ENCODE peak calls at places on chromosome 2, in eight cellular contexts. One of them, this sample, is unnamed.

GRCh38 chr2:18752667-18753422 is 163.5 kb upstream of the NT5C1B start:
- DNase-seq in foreskin fibroblast: peak; percentile 10
- DNase-seq in GM19239: no peak
- DNase-seq in heart left ventricle: no peak
- DNase-seq in iris pigment epithelial cell: no peak
- DNase-seq in colonic mucosa: no peak
- DNase-seq in NCI-H1092 treated with DMSO at 0.1 percent for 48 hours: no peak
- DNase-seq in esophagus squamous epithelium: no peak
- DNase-seq in this sample: no peak

GRCh38 chr2:142863485-142863921 is 14.0 kb upstream of the KYNU start:
- DNase-seq in iris pigment epithelial cell: peak; percentile 92
- DNase-seq in colonic mucosa: no peak
- DNase-seq in NCI-H1092 treated with DMSO at 0.1 percent for 48 hours: no peak
- DNase-seq in heart left ventricle: no peak
- DNase-seq in foreskin fibroblast: peak; percentile 58
- DNase-seq in esophagus squamous epithelium: no peak
- DNase-seq in GM19239: no peak
- DNase-seq in this sample: no peak

GRCh38 chr2:111918383-111918806 is 20.0 kb downstream of the MERTK start:
- DNase-seq in colonic mucosa: no peak
- DNase-seq in GM19239: no peak
- DNase-seq in esophagus squamous epithelium: no peak
- DNase-seq in heart left ventricle: no peak
- DNase-seq in NCI-H1092 treated with DMSO at 0.1 percent for 48 hours: no peak
- DNase-seq in iris pigment epithelial cell: peak; percentile 89
- DNase-seq in foreskin fibroblast: peak; percentile 95
- DNase-seq in this sample: no peak

GRCh38 chr2:239790313-239790712 is 234.8 kb downstream of the NDUFA10 start:
- DNase-seq in colonic mucosa: no peak
- DNase-seq in NCI-H1092 treated with DMSO at 0.1 percent for 48 hours: no peak
- DNase-seq in esophagus squamous epithelium: no peak
- DNase-seq in heart left ventricle: no peak
- DNase-seq in iris pigment epithelial cell: no peak
- DNase-seq in foreskin fibroblast: no peak
- DNase-seq in GM19239: no peak
- DNase-seq in this sample: no peak

GRCh38 chr2:46174559-46175170 is 122.5 kb upstream of the EPAS1 start:
- DNase-seq in GM19239: no peak
- DNase-seq in NCI-H1092 treated with DMSO at 0.1 percent for 48 hours: no peak
- DNase-seq in iris pigment epithelial cell: no peak
- DNase-seq in heart left ventricle: no peak
- DNase-seq in foreskin fibroblast: no peak
- DNase-seq in colonic mucosa: peak; percentile 45
- DNase-seq in esophagus squamous epithelium: no peak
- DNase-seq in this sample: no peak

GRCh38 chr2:43737855-43738254 is 36.0 kb upstream of the DYNC2LI1 start:
- DNase-seq in NCI-H1092 treated with DMSO at 0.1 percent for 48 hours: no peak
- DNase-seq in colonic mucosa: no peak
- DNase-seq in foreskin fibroblast: no peak
- DNase-seq in esophagus squamous epithelium: no peak
- DNase-seq in GM19239: no peak
- DNase-seq in heart left ventricle: no peak
- DNase-seq in iris pigment epithelial cell: no peak
- DNase-seq in this sample: no peak

GRCh38 chr2:201263774-201264173 is 3.4 kb downstream of the CASP8 start:
- DNase-seq in esophagus squamous epithelium: no peak
- DNase-seq in foreskin fibroblast: no peak
- DNase-seq in colonic mucosa: no peak
- DNase-seq in heart left ventricle: no peak
- DNase-seq in NCI-H1092 treated with DMSO at 0.1 percent for 48 hours: no peak
- DNase-seq in GM19239: no peak
- DNase-seq in iris pigment epithelial cell: no peak
- DNase-seq in this sample: no peak

GRCh38 chr2:199261221-199261620 is 196.5 kb downstream of the SATB2 start:
- DNase-seq in iris pigment epithelial cell: peak; percentile 17
- DNase-seq in foreskin fibroblast: peak; percentile 78
- DNase-seq in heart left ventricle: no peak
- DNase-seq in esophagus squamous epithelium: no peak
- DNase-seq in NCI-H1092 treated with DMSO at 0.1 percent for 48 hours: peak; percentile 81
- DNase-seq in colonic mucosa: no peak
- DNase-seq in GM19239: no peak
- DNase-seq in this sample: no peak

GRCh38 chr2:64626146-64626809 is 27.4 kb downstream of the SERTAD2 start:
- DNase-seq in colonic mucosa: no peak
- DNase-seq in NCI-H1092 treated with DMSO at 0.1 percent for 48 hours: no peak
- DNase-seq in heart left ventricle: no peak
- DNase-seq in iris pigment epithelial cell: no peak
- DNase-seq in esophagus squamous epithelium: no peak
- DNase-seq in GM19239: no peak
- DNase-seq in foreskin fibroblast: no peak
- DNase-seq in this sample: no peak

GRCh38 chr2:65175894-65176527 is 46.1 kb upstream of the RAB1A start:
- DNase-seq in colonic mucosa: no peak
- DNase-seq in foreskin fibroblast: peak; percentile 29
- DNase-seq in heart left ventricle: no peak
- DNase-seq in esophagus squamous epithelium: no peak
- DNase-seq in GM19239: no peak
- DNase-seq in NCI-H1092 treated with DMSO at 0.1 percent for 48 hours: no peak
- DNase-seq in iris pigment epithelial cell: peak; percentile 32
- DNase-seq in this sample: no peak

GRCh38 chr2:181309161-181309560 is 148.0 kb upstream of the ITGA4 start:
- DNase-seq in NCI-H1092 treated with DMSO at 0.1 percent for 48 hours: no peak
- DNase-seq in heart left ventricle: no peak
- DNase-seq in colonic mucosa: no peak
- DNase-seq in esophagus squamous epithelium: no peak
- DNase-seq in foreskin fibroblast: no peak
- DNase-seq in GM19239: no peak
- DNase-seq in iris pigment epithelial cell: no peak
- DNase-seq in this sample: no peak

GRCh38 chr2:11799826-11800225 is 53.4 kb downstream of the LPIN1 start:
- DNase-seq in foreskin fibroblast: no peak
- DNase-seq in esophagus squamous epithelium: no peak
- DNase-seq in iris pigment epithelial cell: no peak
- DNase-seq in heart left ventricle: no peak
- DNase-seq in NCI-H1092 treated with DMSO at 0.1 percent for 48 hours: no peak
- DNase-seq in colonic mucosa: no peak
- DNase-seq in GM19239: no peak
- DNase-seq in this sample: no peak

GRCh38 chr2:153005051-153005450 is 286.6 kb downstream of the ARL6IP6 start:
- DNase-seq in iris pigment epithelial cell: no peak
- DNase-seq in GM19239: no peak
- DNase-seq in NCI-H1092 treated with DMSO at 0.1 percent for 48 hours: no peak
- DNase-seq in esophagus squamous epithelium: no peak
- DNase-seq in colonic mucosa: no peak
- DNase-seq in heart left ventricle: no peak
- DNase-seq in foreskin fibroblast: no peak
- DNase-seq in this sample: no peak

GRCh38 chr2:51790854-51791253 is 758.9 kb upstream of the NRXN1 start:
- DNase-seq in heart left ventricle: no peak
- DNase-seq in esophagus squamous epithelium: no peak
- DNase-seq in colonic mucosa: no peak
- DNase-seq in iris pigment epithelial cell: no peak
- DNase-seq in GM19239: no peak
- DNase-seq in foreskin fibroblast: no peak
- DNase-seq in NCI-H1092 treated with DMSO at 0.1 percent for 48 hours: no peak
- DNase-seq in this sample: no peak

GRCh38 chr2:45755585-45756330 is 104.3 kb downstream of the PRKCE start:
- DNase-seq in GM19239: no peak
- DNase-seq in esophagus squamous epithelium: no peak
- DNase-seq in colonic mucosa: no peak
- DNase-seq in iris pigment epithelial cell: peak; percentile 94
- DNase-seq in foreskin fibroblast: peak; percentile 93
- DNase-seq in heart left ventricle: no peak
- DNase-seq in NCI-H1092 treated with DMSO at 0.1 percent for 48 hours: no peak
- DNase-seq in this sample: no peak

GRCh38 chr2:132804045-132804444 is 134.0 kb upstream of the LYPD1 start:
- DNase-seq in heart left ventricle: peak; percentile 30
- DNase-seq in iris pigment epithelial cell: peak; percentile 69
- DNase-seq in colonic mucosa: no peak
- DNase-seq in NCI-H1092 treated with DMSO at 0.1 percent for 48 hours: peak; percentile 59
- DNase-seq in esophagus squamous epithelium: no peak
- DNase-seq in foreskin fibroblast: peak; percentile 6
- DNase-seq in GM19239: no peak
- DNase-seq in this sample: no peak

GRCh38 chr2:102116675-102117471 is 25.7 kb upstream of the IL1R1 start:
- DNase-seq in GM19239: no peak
- DNase-seq in foreskin fibroblast: no peak
- DNase-seq in colonic mucosa: no peak
- DNase-seq in heart left ventricle: peak; percentile 53
- DNase-seq in NCI-H1092 treated with DMSO at 0.1 percent for 48 hours: no peak
- DNase-seq in iris pigment epithelial cell: peak; percentile 72
- DNase-seq in esophagus squamous epithelium: no peak
- DNase-seq in this sample: no peak

GRCh38 chr2:37324786-37325624 is at the start of gene PRKD3:
- DNase-seq in foreskin fibroblast: peak; percentile 87
- DNase-seq in NCI-H1092 treated with DMSO at 0.1 percent for 48 hours: peak; percentile 42
- DNase-seq in colonic mucosa: peak; percentile 77
- DNase-seq in heart left ventricle: peak; percentile 50
- DNase-seq in esophagus squamous epithelium: no peak
- DNase-seq in GM19239: peak; percentile 60
- DNase-seq in iris pigment epithelial cell: peak; percentile 45
- DNase-seq in this sample: no peak

GRCh38 chr2:163505281-163505680 is 230.5 kb downstream of the FIGN start:
- DNase-seq in foreskin fibroblast: no peak
- DNase-seq in iris pigment epithelial cell: no peak
- DNase-seq in heart left ventricle: no peak
- DNase-seq in esophagus squamous epithelium: no peak
- DNase-seq in NCI-H1092 treated with DMSO at 0.1 percent for 48 hours: no peak
- DNase-seq in GM19239: no peak
- DNase-seq in colonic mucosa: no peak
- DNase-seq in this sample: no peak

GRCh38 chr2:171894612-171894947 is 536 bp upstream of the SLC25A12 start:
- DNase-seq in heart left ventricle: no peak
- DNase-seq in esophagus squamous epithelium: no peak
- DNase-seq in iris pigment epithelial cell: no peak
- DNase-seq in NCI-H1092 treated with DMSO at 0.1 percent for 48 hours: no peak
- DNase-seq in foreskin fibroblast: no peak
- DNase-seq in colonic mucosa: no peak
- DNase-seq in GM19239: no peak
- DNase-seq in this sample: no peak

GRCh38 chr2:71101656-71102055 is 28.4 kb downstream of the MCEE start:
- DNase-seq in heart left ventricle: no peak
- DNase-seq in colonic mucosa: no peak
- DNase-seq in NCI-H1092 treated with DMSO at 0.1 percent for 48 hours: no peak
- DNase-seq in iris pigment epithelial cell: peak; percentile 91
- DNase-seq in GM19239: no peak
- DNase-seq in esophagus squamous epithelium: no peak
- DNase-seq in foreskin fibroblast: peak; percentile 61
- DNase-seq in this sample: no peak

GRCh38 chr2:64838817-64839216 is 150.4 kb upstream of the SLC1A4 start:
- DNase-seq in colonic mucosa: peak; percentile 66
- DNase-seq in GM19239: no peak
- DNase-seq in heart left ventricle: no peak
- DNase-seq in NCI-H1092 treated with DMSO at 0.1 percent for 48 hours: no peak
- DNase-seq in esophagus squamous epithelium: no peak
- DNase-seq in foreskin fibroblast: peak; percentile 97
- DNase-seq in iris pigment epithelial cell: peak; percentile 70
- DNase-seq in this sample: no peak

GRCh38 chr2:31335921-31336570 is 78.5 kb downstream of the XDH start:
- DNase-seq in foreskin fibroblast: peak; percentile 89
- DNase-seq in NCI-H1092 treated with DMSO at 0.1 percent for 48 hours: no peak
- DNase-seq in colonic mucosa: no peak
- DNase-seq in GM19239: no peak
- DNase-seq in iris pigment epithelial cell: peak; percentile 70
- DNase-seq in heart left ventricle: no peak
- DNase-seq in esophagus squamous epithelium: no peak
- DNase-seq in this sample: no peak

GRCh38 chr2:203659650-203660049 is 46.8 kb upstream of the CD28 start:
- DNase-seq in colonic mucosa: no peak
- DNase-seq in esophagus squamous epithelium: no peak
- DNase-seq in foreskin fibroblast: no peak
- DNase-seq in heart left ventricle: no peak
- DNase-seq in NCI-H1092 treated with DMSO at 0.1 percent for 48 hours: no peak
- DNase-seq in GM19239: no peak
- DNase-seq in iris pigment epithelial cell: no peak
- DNase-seq in this sample: no peak

GRCh38 chr2:127653421-127654083 is 7.6 kb downstream of the GPR17 start:
- DNase-seq in NCI-H1092 treated with DMSO at 0.1 percent for 48 hours: no peak
- DNase-seq in colonic mucosa: no peak
- DNase-seq in foreskin fibroblast: no peak
- DNase-seq in iris pigment epithelial cell: no peak
- DNase-seq in esophagus squamous epithelium: no peak
- DNase-seq in heart left ventricle: no peak
- DNase-seq in GM19239: no peak
- DNase-seq in this sample: no peak

GRCh38 chr2:402721-403120 is 114.8 kb upstream of the ALKAL2 start:
- DNase-seq in foreskin fibroblast: no peak
- DNase-seq in esophagus squamous epithelium: no peak
- DNase-seq in heart left ventricle: no peak
- DNase-seq in colonic mucosa: no peak
- DNase-seq in NCI-H1092 treated with DMSO at 0.1 percent for 48 hours: no peak
- DNase-seq in iris pigment epithelial cell: no peak
- DNase-seq in GM19239: no peak
- DNase-seq in this sample: no peak

GRCh38 chr2:95346738-95347671 is 49.9 kb downstream of the KCNIP3 start:
- DNase-seq in colonic mucosa: peak; percentile 18
- DNase-seq in foreskin fibroblast: peak; percentile 72
- DNase-seq in esophagus squamous epithelium: no peak
- DNase-seq in GM19239: no peak
- DNase-seq in iris pigment epithelial cell: peak; percentile 19
- DNase-seq in heart left ventricle: no peak
- DNase-seq in NCI-H1092 treated with DMSO at 0.1 percent for 48 hours: no peak
- DNase-seq in this sample: no peak

GRCh38 chr2:50097118-50097517 is 934.8 kb downstream of the NRXN1 start:
- DNase-seq in foreskin fibroblast: no peak
- DNase-seq in NCI-H1092 treated with DMSO at 0.1 percent for 48 hours: no peak
- DNase-seq in esophagus squamous epithelium: no peak
- DNase-seq in heart left ventricle: no peak
- DNase-seq in colonic mucosa: no peak
- DNase-seq in iris pigment epithelial cell: no peak
- DNase-seq in GM19239: no peak
- DNase-seq in this sample: no peak

GRCh38 chr2:118811514-118811913 is 35.9 kb downstream of the EN1 start:
- DNase-seq in heart left ventricle: no peak
- DNase-seq in GM19239: no peak
- DNase-seq in esophagus squamous epithelium: no peak
- DNase-seq in foreskin fibroblast: no peak
- DNase-seq in NCI-H1092 treated with DMSO at 0.1 percent for 48 hours: no peak
- DNase-seq in iris pigment epithelial cell: no peak
- DNase-seq in colonic mucosa: no peak
- DNase-seq in this sample: no peak

GRCh38 chr2:11831415-11831814 is 85.0 kb downstream of the LPIN1 start:
- DNase-seq in foreskin fibroblast: no peak
- DNase-seq in heart left ventricle: no peak
- DNase-seq in GM19239: no peak
- DNase-seq in iris pigment epithelial cell: no peak
- DNase-seq in NCI-H1092 treated with DMSO at 0.1 percent for 48 hours: no peak
- DNase-seq in esophagus squamous epithelium: no peak
- DNase-seq in colonic mucosa: no peak
- DNase-seq in this sample: no peak

GRCh38 chr2:191678437-191679110 is 638 bp downstream of the NABP1 start:
- DNase-seq in heart left ventricle: peak; percentile 57
- DNase-seq in iris pigment epithelial cell: no peak
- DNase-seq in NCI-H1092 treated with DMSO at 0.1 percent for 48 hours: no peak
- DNase-seq in esophagus squamous epithelium: no peak
- DNase-seq in GM19239: no peak
- DNase-seq in foreskin fibroblast: peak; percentile 71
- DNase-seq in colonic mucosa: peak; percentile 78
- DNase-seq in this sample: no peak

GRCh38 chr2:61456070-61456745 is 14.7 kb downstream of the USP34 start:
- DNase-seq in iris pigment epithelial cell: no peak
- DNase-seq in esophagus squamous epithelium: no peak
- DNase-seq in NCI-H1092 treated with DMSO at 0.1 percent for 48 hours: no peak
- DNase-seq in foreskin fibroblast: no peak
- DNase-seq in GM19239: no peak
- DNase-seq in colonic mucosa: no peak
- DNase-seq in heart left ventricle: no peak
- DNase-seq in this sample: no peak

GRCh38 chr2:42809131-42809875 is 16.9 kb upstream of the HAAO start:
- DNase-seq in esophagus squamous epithelium: no peak
- DNase-seq in NCI-H1092 treated with DMSO at 0.1 percent for 48 hours: peak; percentile 58
- DNase-seq in heart left ventricle: no peak
- DNase-seq in foreskin fibroblast: no peak
- DNase-seq in iris pigment epithelial cell: no peak
- DNase-seq in GM19239: no peak
- DNase-seq in colonic mucosa: peak; percentile 47
- DNase-seq in this sample: no peak

GRCh38 chr2:1991706-1992245 is 247.5 kb upstream of the PXDN start:
- DNase-seq in esophagus squamous epithelium: no peak
- DNase-seq in GM19239: no peak
- DNase-seq in colonic mucosa: no peak
- DNase-seq in iris pigment epithelial cell: no peak
- DNase-seq in heart left ventricle: no peak
- DNase-seq in NCI-H1092 treated with DMSO at 0.1 percent for 48 hours: no peak
- DNase-seq in foreskin fibroblast: no peak
- DNase-seq in this sample: no peak